ENCODE peak calls at places on chromosomes 12 and 14, in four cellular contexts. O is IMR-90; G is CD8-positive, alpha-beta memory T cell; C is SK-MEL-5. I is an unnamed sample.

GRCh38 chr12:129540249-129540648 is 363.6 kb downstream of the TMEM132D start:
- DNase-seq in G (no peak), O (no peak), C (no peak), I (no peak)

GRCh38 chr14:49512147-49512551 is 74.0 kb downstream of the RPS29 start:
- DNase-seq in C (no peak), O (peak), G (no peak), I (no peak)

GRCh38 chr14:102500190-102500661 is 9.3 kb downstream of the ANKRD9 start:
- DNase-seq in G (no peak), C (peak), O (peak), I (peak)

GRCh38 chr12:12349711-12350665 is at the start of gene MANSC1:
- DNase-seq in C (no peak), G (peak), O (peak), I (no peak)

GRCh38 chr14:55120466-55121144 is 8.4 kb upstream of the LGALS3 start:
- DNase-seq in O (no peak), G (no peak), C (no peak), I (no peak)

GRCh38 chr12:116551952-116552749 is 7.0 kb upstream of the MAP1LC3B2 start:
- DNase-seq in G (no peak), C (no peak), O (peak), I (no peak)

GRCh38 chr14:33460119-33460518 is 490.8 kb downstream of the EGLN3 start:
- DNase-seq in G (no peak), C (no peak), O (no peak), I (no peak)

GRCh38 chr12:37543131-37543965 is 773.2 kb upstream of the ALG10B start:
- DNase-seq in C (no peak), O (no peak), G (no peak), I (no peak)

GRCh38 chr14:103724116-103724515 is 8.5 kb downstream of the ZFYVE21 start:
- DNase-seq in O (peak), C (no peak), G (no peak), I (no peak)

GRCh38 chr12:57240069-57240921 is 10.7 kb downstream of the STAC3 start:
- DNase-seq in C (no peak), O (peak), G (peak), I (no peak)

GRCh38 chr12:26121323-26121740 is 3.5 kb downstream of the BHLHE41 start:
- DNase-seq in C (no peak), O (no peak), G (no peak), I (no peak)

GRCh38 chr12:56723889-56724659 is 1.0 kb downstream of the NACA start:
- DNase-seq in G (no peak), O (peak), C (peak), I (peak)

GRCh38 chr12:111578276-111578970 is 20.7 kb downstream of the ATXN2 start:
- DNase-seq in G (no peak), O (peak), C (peak), I (peak)

GRCh38 chr14:60724080-60724618 is at the start of gene SIX4:
- DNase-seq in G (no peak), O (peak), C (peak), I (peak)

GRCh38 chr12:86212970-86213369 is 43.2 kb downstream of the MGAT4C start:
- DNase-seq in O (no peak), G (no peak), C (no peak), I (no peak)